ENCODE peak calls at places on chromosomes 13 and 19, in eight cellular contexts. V, F, S, Q, T, H, E and A are unnamed samples.
A peak's percentile ranks its signal among the peaks of the same experiment; 100 is the strongest.

GRCh38 chr19:41376998-41377365 is 649 bp downstream of the TMEM91 start:
- DNase-seq in V (no peak), T (no peak), E (no peak), F (no peak), H (no peak), S (no peak), Q (no peak), A (no peak)

GRCh38 chr13:75530536-75530935 is 7.1 kb downstream of the COMMD6 start:
- DNase-seq in H (no peak), S (no peak), F (no peak), V (no peak), T (no peak), E (no peak), Q (no peak), A (no peak)

GRCh38 chr19:33691736-33692135 is 70.0 kb downstream of the CHST8 start:
- DNase-seq in S (no peak), Q (no peak), V (peak; percentile 9), H (no peak), F (no peak), T (no peak), E (no peak), A (no peak)

GRCh38 chr19:51572908-51573307 is 1.8 kb downstream of the ZNF175 start:
- DNase-seq in T (no peak), Q (peak; percentile 79), S (peak; percentile 32), V (no peak), H (no peak), F (no peak), E (no peak), A (no peak)

GRCh38 chr13:43110036-43110435 is 86.7 kb downstream of the DNAJC15 start:
- DNase-seq in F (no peak), E (no peak), S (no peak), H (no peak), T (no peak), Q (no peak), V (no peak), A (no peak)

GRCh38 chr19:55474269-55475265 is 1.9 kb upstream of the ZNF628 start:
- DNase-seq in T (no peak), H (no peak), V (no peak), E (no peak), Q (peak; percentile 92), F (no peak), S (no peak), A (no peak)

GRCh38 chr19:18843960-18844359 is 12.2 kb downstream of the UPF1 start:
- DNase-seq in V (no peak), T (no peak), H (no peak), E (no peak), S (no peak), Q (peak; percentile 58), F (no peak), A (no peak)

GRCh38 chr19:14432817-14433453 is at the start of gene PKN1:
- DNase-seq in F (peak; percentile 77), S (peak; percentile 46), Q (no peak), H (peak; percentile 57), V (peak; percentile 71), E (peak; percentile 48), T (peak; percentile 55), A (peak; percentile 50)

DNA sequence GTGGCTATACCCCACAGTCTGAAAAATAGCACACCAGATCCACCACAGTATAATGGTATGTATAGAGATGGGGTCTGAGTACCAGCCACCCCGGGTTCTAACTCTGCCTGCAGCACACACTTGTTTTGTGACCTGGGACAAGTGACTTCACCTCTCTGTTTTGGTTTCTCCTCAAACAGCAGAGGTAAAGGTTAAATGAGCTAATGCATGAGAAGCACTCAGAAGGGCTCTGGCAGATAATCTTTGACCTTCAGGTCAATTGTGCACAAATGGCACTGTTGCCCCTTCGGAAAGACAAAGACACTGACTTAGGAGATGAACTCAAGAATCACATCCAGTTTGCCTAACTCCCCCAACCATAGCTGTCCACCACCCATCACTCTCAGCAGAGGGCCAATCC is 7.7 kb downstream of the ZC3H4 start:
- DNase-seq in E (no peak), T (no peak), V (no peak), F (no peak), S (no peak), H (no peak), Q (no peak), A (no peak)
- H3K36me3 ChIP-seq in E (no peaks in the 10 kb centered on the region), T (no peaks in the 10 kb centered on the region), V (peaks cover 8% of the 10 kb centered on the region), F (no peaks in the 10 kb centered on the region), S (no peaks in the 10 kb centered on the region), H (no peaks in the 10 kb centered on the region), Q (peaks cover 1% of the 10 kb centered on the region), A (no peaks in the 10 kb centered on the region)

DNA sequence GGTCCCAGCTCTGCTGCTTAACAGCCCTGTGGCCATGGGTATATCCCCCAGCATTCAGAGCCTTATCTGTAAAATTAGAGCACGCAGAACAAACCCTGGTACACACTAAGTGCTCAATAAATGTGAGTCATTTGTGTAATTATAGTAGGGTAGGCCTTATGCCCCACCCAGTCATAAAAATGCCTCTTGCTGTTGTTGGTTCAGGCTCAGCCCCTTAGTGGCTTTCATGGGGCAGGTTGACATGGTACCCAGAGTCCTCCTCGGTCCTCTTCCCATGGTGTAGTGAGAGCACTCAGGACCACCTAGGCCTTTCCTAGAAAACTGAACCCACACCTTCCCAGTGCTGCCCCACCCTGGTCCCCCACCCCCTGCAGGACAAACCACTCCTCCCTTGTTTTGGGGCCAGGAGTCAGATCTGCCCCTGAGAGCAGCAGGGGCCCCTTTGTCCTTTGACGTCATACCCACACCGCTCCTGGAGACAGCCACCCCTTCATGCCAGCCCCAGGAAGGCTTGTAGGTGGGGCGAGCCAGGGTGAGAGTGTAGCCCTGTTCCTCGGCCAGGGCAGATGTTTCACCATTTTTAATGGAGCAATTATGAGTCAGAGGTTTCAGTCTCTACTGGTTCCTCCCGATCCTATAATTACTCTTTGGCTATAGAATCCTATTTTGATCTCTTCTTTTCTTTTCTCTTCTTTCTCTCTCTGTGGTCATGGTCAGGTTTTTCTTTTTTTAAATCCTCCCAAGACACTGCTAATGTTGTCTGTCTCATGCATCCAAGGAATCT is 36.8 kb downstream of the ACTN4 start:
- DNase-seq in Q (peak; percentile 89), T (peak; percentile 50), F (peak; percentile 79), S (peak; percentile 94), E (peak; percentile 88), V (peak; percentile 66), H (peak; percentile 64), A (peak; percentile 37)
- H3K4me3 ChIP-seq in Q (no peak overlapping the region), T (no peak overlapping the region), F (no peak overlapping the region), S (no peak overlapping the region), E (no peak overlapping the region), V (peak overlapping the region; percentile 4), H (no peak overlapping the region), A (no peak overlapping the region)

GRCh38 chr19:7541481-7541824 is 5.9 kb downstream of the PNPLA6 start:
- DNase-seq in H (no peak), T (no peak), Q (no peak), F (no peak), S (no peak), V (no peak), E (no peak), A (no peak)
- H3K36me3 ChIP-seq in H (peaks cover 97% of the 10 kb centered on the region), T (peaks cover 4% of the 10 kb centered on the region), Q (peaks cover 22% of the 10 kb centered on the region), F (peaks cover 82% of the 10 kb centered on the region), S (no peaks in the 10 kb centered on the region), V (peaks cover 22% of the 10 kb centered on the region), E (no peaks in the 10 kb centered on the region), A (peaks cover 5% of the 10 kb centered on the region)

DNA sequence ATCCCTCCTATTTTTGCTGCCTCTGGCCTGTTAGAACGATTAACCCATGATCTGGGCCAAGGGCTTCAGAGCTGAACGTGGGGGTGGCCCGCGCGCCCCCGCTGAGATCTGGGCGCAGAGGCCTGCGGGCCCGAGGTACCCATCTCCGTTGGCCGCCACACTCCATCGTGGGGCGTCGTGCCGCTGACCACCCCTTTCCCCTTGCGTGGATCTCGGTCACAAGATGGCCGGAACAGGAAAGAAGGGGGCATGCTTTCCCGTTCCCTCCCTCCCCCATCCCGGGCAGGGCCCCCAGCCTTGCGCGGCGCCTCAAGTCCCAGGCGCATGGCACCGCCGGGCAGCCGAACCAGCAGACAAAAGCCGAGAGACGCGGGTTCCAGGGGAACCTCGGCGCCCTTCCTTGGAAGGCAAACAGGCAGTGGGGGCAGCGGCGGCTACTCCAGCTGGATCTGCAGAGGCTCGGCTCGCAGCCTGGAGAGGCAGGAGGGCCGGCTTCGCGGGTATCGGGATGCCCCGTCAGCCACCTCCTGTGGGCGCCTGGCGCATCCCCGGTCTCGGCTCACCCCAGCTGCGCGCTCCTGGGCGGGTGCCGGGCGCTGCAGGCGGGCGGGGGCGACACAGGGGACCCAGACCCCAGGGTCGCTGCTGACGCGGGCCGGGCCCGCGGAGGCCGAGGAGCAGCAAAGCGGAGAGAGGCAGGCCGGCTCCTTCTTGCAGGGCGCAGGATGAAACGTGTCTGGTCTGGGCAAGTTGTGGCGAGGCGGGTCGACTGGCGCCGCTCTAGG is 500 bp downstream of the DZIP1 start:
- DNase-seq in H (no peak), V (no peak), Q (peak; percentile 57), S (peak; percentile 43), E (peak; percentile 22), T (no peak), F (peak; percentile 22), A (peak; percentile 22)
- H3K4me3 ChIP-seq in H (peak overlapping the region; percentile 57), V (no peak overlapping the region), Q (peak overlapping the region; percentile 78), S (peak overlapping the region; percentile 47), E (peak overlapping the region; percentile 63), T (no peak overlapping the region), F (peak overlapping the region; percentile 63), A (peak overlapping the region; percentile 55)

DNA sequence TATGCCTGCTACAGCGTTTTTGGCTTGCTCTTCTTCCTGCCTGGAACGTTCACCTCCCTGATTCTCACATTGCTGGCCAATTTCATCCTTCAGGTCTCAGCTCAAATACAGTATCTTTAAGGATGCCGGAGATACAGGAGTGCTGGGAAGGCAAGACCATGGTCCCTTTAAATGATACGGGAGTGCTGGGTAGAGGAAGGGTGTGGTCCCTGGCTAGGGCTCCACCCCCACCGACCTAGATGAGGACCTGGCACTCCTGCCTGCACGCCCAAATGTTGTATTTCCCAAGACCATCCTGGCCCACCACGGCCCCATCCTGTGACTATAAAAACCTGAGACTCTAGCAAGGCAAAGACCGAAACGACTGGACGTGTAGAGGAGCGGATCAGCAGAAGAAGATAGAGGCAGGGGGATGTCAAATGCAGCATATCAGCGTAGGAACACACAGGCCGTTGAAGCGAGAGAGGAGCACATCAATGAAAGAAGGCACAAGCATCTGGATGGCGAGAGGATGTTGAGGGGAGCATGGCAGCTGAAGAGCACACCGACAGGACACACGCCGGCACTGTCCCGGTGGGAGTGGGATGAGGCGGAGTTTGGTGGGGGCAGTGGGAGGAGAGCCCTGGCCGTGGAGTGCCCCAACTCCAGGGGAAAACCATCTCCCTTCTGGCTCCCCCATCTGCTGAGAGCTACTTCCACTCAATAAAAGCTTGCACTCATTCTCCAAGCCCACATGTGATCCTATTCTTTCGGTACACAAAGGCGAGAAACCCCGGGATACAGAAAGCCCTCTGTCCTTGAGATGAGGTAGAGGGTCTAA is 74.0 kb downstream of the PCDH9 start:
- DNase-seq in H (no peak), T (no peak), F (no peak), S (no peak), V (no peak), E (no peak), Q (no peak), A (no peak)
- H3K36me3 ChIP-seq in H (no peaks in the 10 kb centered on the region), T (no peaks in the 10 kb centered on the region), F (no peaks in the 10 kb centered on the region), S (no peaks in the 10 kb centered on the region), V (no peaks in the 10 kb centered on the region), E (no peaks in the 10 kb centered on the region), Q (no peaks in the 10 kb centered on the region), A (no peaks in the 10 kb centered on the region)